ENCODE peak calls at places on chromosomes 7 and 10, in six cellular contexts. S, F, I, D, J and G are unnamed samples.

GRCh38 chr10:60893231-60893630 is 50.8 kb downstream of the RHOBTB1 start:
- DNase-seq in D (no peak), S (no peak), J (no peak), I (no peak), F (no peak), G (no peak)

GRCh38 chr7:21851445-21852043 is 94.2 kb downstream of the CDCA7L start:
- DNase-seq in J (no peak), D (no peak), I (no peak), S (no peak), F (no peak), G (no peak)

GRCh38 chr7:111138196-111138569 is 47.3 kb downstream of the LRRN3 start:
- DNase-seq in J (no peak), I (no peak), S (no peak), D (no peak), F (peak), G (no peak)

GRCh38 chr10:52951819-52952218 is 179.2 kb upstream of the MBL2 start:
- DNase-seq in I (no peak), D (peak), S (no peak), J (peak), F (no peak), G (no peak)

GRCh38 chr10:640673-641045 is 48.8 kb downstream of the DIP2C start:
- DNase-seq in S (no peak), I (peak), D (no peak), J (no peak), F (no peak), G (no peak)

GRCh38 chr10:110840225-110840922 is 31.4 kb upstream of the PDCD4 start:
- DNase-seq in S (no peak), J (no peak), F (no peak), I (no peak), D (no peak), G (no peak)

GRCh38 chr7:157551325-157552070 is 214.7 kb downstream of the DNAJB6 start:
- DNase-seq in D (no peak), F (no peak), I (peak), J (no peak), S (no peak), G (no peak)

GRCh38 chr10:57188846-57189245 is 827.8 kb upstream of the ZWINT start:
- DNase-seq in S (no peak), I (no peak), F (no peak), D (no peak), J (no peak), G (no peak)

GRCh38 chr7:131293018-131293417 is 34.7 kb upstream of the MKLN1 start:
- DNase-seq in J (no peak), D (no peak), I (no peak), S (peak), F (no peak), G (peak)

GRCh38 chr7:38863609-38864291 is 45.2 kb downstream of the VPS41 start:
- DNase-seq in D (no peak), I (no peak), F (no peak), S (no peak), J (no peak), G (no peak)

GRCh38 chr10:119270893-119271361 is 63.6 kb downstream of the GRK5 start:
- DNase-seq in J (no peak), D (no peak), I (peak), F (peak), S (no peak), G (no peak)

GRCh38 chr10:78760463-78761240 is 308.1 kb upstream of the ZMIZ1 start:
- DNase-seq in J (no peak), F (no peak), S (no peak), I (no peak), D (no peak), G (no peak)

GRCh38 chr10:1530871-1531517 is 206.3 kb downstream of the ADARB2 start:
- DNase-seq in S (no peak), I (peak), F (no peak), D (no peak), J (no peak), G (no peak)

GRCh38 chr10:119206603-119207366 is 586 bp upstream of the GRK5 start:
- DNase-seq in S (no peak), D (peak), J (peak), F (peak), I (peak), G (no peak)

GRCh38 chr10:124550305-124551034 is 88.8 kb downstream of the LHPP start:
- DNase-seq in D (no peak), I (no peak), F (no peak), S (no peak), J (no peak), G (no peak)

GRCh38 chr10:6734286-6734685 is 154.2 kb upstream of the PRKCQ start:
- DNase-seq in I (no peak), F (no peak), D (no peak), J (no peak), S (no peak), G (no peak)

GRCh38 chr7:75931676-75932075 is 16.7 kb downstream of the POR start:
- DNase-seq in D (no peak), I (no peak), F (no peak), S (no peak), J (no peak), G (no peak)

GRCh38 chr7:91814189-91814588 is 66.3 kb downstream of the MTERF1 start:
- DNase-seq in S (no peak), D (no peak), F (no peak), I (no peak), J (no peak), G (no peak)

GRCh38 chr7:101378808-101379207 is 16.1 kb downstream of the COL26A1 start:
- DNase-seq in D (no peak), I (no peak), S (no peak), F (no peak), J (no peak), G (no peak)

GRCh38 chr7:50595538-50596102 is 30.4 kb upstream of the DDC start:
- DNase-seq in S (peak), J (peak), D (peak), I (no peak), F (no peak), G (no peak)

GRCh38 chr7:158567153-158567603 is 20.4 kb downstream of the PTPRN2 start:
- DNase-seq in S (no peak), F (no peak), J (no peak), D (no peak), I (no peak), G (no peak)